ENCODE peak calls at places on chromosomes 5 and 9, in nine cellular contexts. I is Ammon's horn; Z is NCI-H82; U is stimulated activated CD4-positive, alpha-beta T cell treated with anti-CD3 and anti-CD28 coated beads, Interleukin-4, amount 100 ng/mL, for 48 hours; O is NCI-H460; J is HT-29; N is fibroblast of pulmonary artery; W is DMS153; A is left kidney. E is an unnamed sample.

GRCh38 chr5:1140188-1140817 is 28.4 kb upstream of the SLC12A7 start:
- DNase-seq in I (peak), Z (peak), U (peak), O (peak), J (peak), N (peak), W (peak), A (peak), E (peak)

GRCh38 chr9:80320916-80321315 is 749.2 kb downstream of the TLE4 start:
- DNase-seq in I (no peak), Z (no peak), U (no peak), O (no peak), J (no peak), N (peak), W (no peak), A (no peak), E (no peak)

GRCh38 chr9:87567566-87567965 is 69.9 kb downstream of the DAPK1 start:
- DNase-seq in I (no peak), Z (no peak), U (no peak), O (no peak), J (no peak), N (peak), W (no peak), A (no peak), E (no peak)

GRCh38 chr9:16335788-16336580 is 534.5 kb downstream of the BNC2 start:
- DNase-seq in I (no peak), Z (no peak), U (no peak), O (peak), J (no peak), N (peak), W (no peak), A (no peak), E (no peak)

GRCh38 chr5:74081126-74081525 is 455.1 kb downstream of the ARHGEF28 start:
- DNase-seq in I (no peak), Z (no peak), U (no peak), O (no peak), J (no peak), N (no peak), W (no peak), A (no peak), E (no peak)

GRCh38 chr5:84274585-84275468 is 109.9 kb downstream of the EDIL3 start:
- DNase-seq in I (peak), Z (peak), U (no peak), O (peak), J (peak), N (peak), W (no peak), A (peak), E (no peak)

GRCh38 chr9:90854637-90855036 is 53.0 kb downstream of the SYK start:
- DNase-seq in I (no peak), Z (no peak), U (no peak), O (no peak), J (no peak), N (no peak), W (no peak), A (no peak), E (no peak)

GRCh38 chr9:78213696-78214095 is 22.2 kb upstream of the CEP78 start:
- DNase-seq in I (peak), Z (no peak), U (no peak), O (no peak), J (peak), N (peak), W (peak), A (peak), E (peak)

GRCh38 chr9:112894699-112895098 is 4.0 kb upstream of the SLC46A2 start:
- DNase-seq in I (no peak), Z (no peak), U (no peak), O (no peak), J (no peak), N (no peak), W (no peak), A (no peak), E (no peak)

GRCh38 chr5:175590471-175590881 is 67.4 kb upstream of the HRH2 start:
- DNase-seq in I (no peak), Z (no peak), U (no peak), O (no peak), J (peak), N (peak), W (no peak), A (peak), E (no peak)

GRCh38 chr5:92801921-92802320 is 779.1 kb downstream of the NR2F1-AS1 start:
- DNase-seq in I (no peak), Z (no peak), U (no peak), O (no peak), J (no peak), N (peak), W (peak), A (peak), E (no peak)

GRCh38 chr5:16492398-16493175 is 27.0 kb upstream of the ZNF622 start:
- DNase-seq in I (no peak), Z (peak), U (no peak), O (no peak), J (peak), N (peak), W (peak), A (peak), E (peak)

GRCh38 chr5:103098993-103099392 is 20.9 kb downstream of the GIN1 start:
- DNase-seq in I (no peak), Z (no peak), U (no peak), O (no peak), J (peak), N (peak), W (no peak), A (no peak), E (no peak)

GRCh38 chr5:131375351-131375750 is 111.5 kb downstream of the CDC42SE2 start:
- DNase-seq in I (no peak), Z (no peak), U (no peak), O (no peak), J (no peak), N (no peak), W (no peak), A (no peak), E (no peak)

GRCh38 chr5:14286007-14286406 is 142.9 kb downstream of the TRIO start:
- DNase-seq in I (no peak), Z (peak), U (no peak), O (no peak), J (no peak), N (no peak), W (no peak), A (no peak), E (no peak)

GRCh38 chr9:137232510-137232909 is 1.8 kb downstream of the SLC34A3 start:
- DNase-seq in I (no peak), Z (no peak), U (no peak), O (no peak), J (no peak), N (no peak), W (no peak), A (no peak), E (no peak)

GRCh38 chr5:1808466-1808865 is 7.3 kb downstream of the NDUFS6 start:
- DNase-seq in I (no peak), Z (no peak), U (no peak), O (no peak), J (no peak), N (peak), W (no peak), A (no peak), E (no peak)

GRCh38 chr9:13873212-13873611 is 440.7 kb downstream of the NFIB start:
- DNase-seq in I (no peak), Z (no peak), U (no peak), O (no peak), J (no peak), N (no peak), W (no peak), A (no peak), E (no peak)

GRCh38 chr9:69898714-69899209 is 78.1 kb downstream of the CFAP95 start:
- DNase-seq in I (peak), Z (no peak), U (no peak), O (no peak), J (no peak), N (peak), W (peak), A (no peak), E (no peak)

GRCh38 chr9:128201441-128202369 is 1.5 kb upstream of the DNM1 start:
- DNase-seq in I (peak), Z (peak), U (no peak), O (no peak), J (no peak), N (no peak), W (no peak), A (no peak), E (no peak)

GRCh38 chr9:138050472-138051330 is 173.1 kb downstream of the CACNA1B start:
- DNase-seq in I (no peak), Z (no peak), U (no peak), O (no peak), J (no peak), N (no peak), W (no peak), A (no peak), E (no peak)

GRCh38 chr5:61450880-61451279 is 118.8 kb downstream of the ZSWIM6 start:
- DNase-seq in I (peak), Z (peak), U (no peak), O (no peak), J (no peak), N (peak), W (peak), A (peak), E (no peak)

GRCh38 chr5:129852747-129853352 is 51.4 kb upstream of the CHSY3 start:
- DNase-seq in I (peak), Z (peak), U (peak), O (peak), J (peak), N (peak), W (no peak), A (peak), E (peak)

GRCh38 chr5:757346-757930 is 27.1 kb downstream of the ZDHHC11B start:
- DNase-seq in I (peak), Z (no peak), U (no peak), O (no peak), J (no peak), N (no peak), W (no peak), A (peak), E (no peak)

GRCh38 chr9:123426406-123426805 is 70.4 kb downstream of the CRB2 start:
- DNase-seq in I (no peak), Z (no peak), U (no peak), O (no peak), J (peak), N (no peak), W (no peak), A (no peak), E (no peak)

GRCh38 chr9:124452326-124452725 is 2.1 kb downstream of the ADGRD2 start:
- DNase-seq in I (no peak), Z (no peak), U (no peak), O (no peak), J (no peak), N (no peak), W (no peak), A (no peak), E (no peak)

GRCh38 chr5:169567079-169567478 is 16.5 kb upstream of the SPDL1 start:
- DNase-seq in I (no peak), Z (no peak), U (no peak), O (no peak), J (peak), N (peak), W (no peak), A (peak), E (no peak)

GRCh38 chr5:1827410-1828397 is 26.5 kb downstream of the NDUFS6 start:
- DNase-seq in I (no peak), Z (no peak), U (no peak), O (no peak), J (peak), N (no peak), W (no peak), A (peak), E (peak)

GRCh38 chr9:78620764-78621163 is 323.8 kb downstream of the PSAT1 start:
- DNase-seq in I (no peak), Z (no peak), U (no peak), O (peak), J (no peak), N (peak), W (no peak), A (no peak), E (no peak)

GRCh38 chr9:37172511-37172910 is 52.1 kb downstream of the ZCCHC7 start:
- DNase-seq in I (no peak), Z (no peak), U (no peak), O (no peak), J (no peak), N (no peak), W (no peak), A (no peak), E (no peak)

GRCh38 chr9:99677281-99677680 is 144.4 kb upstream of the NR4A3 start:
- DNase-seq in I (no peak), Z (no peak), U (no peak), O (peak), J (no peak), N (no peak), W (no peak), A (no peak), E (no peak)

GRCh38 chr5:113246371-113246870 is 188.4 kb downstream of the TSSK1B start:
- DNase-seq in I (peak), Z (no peak), U (no peak), O (no peak), J (no peak), N (peak), W (no peak), A (no peak), E (no peak)

GRCh38 chr5:110663525-110663924 is 62.9 kb downstream of the TMEM232 start:
- DNase-seq in I (no peak), Z (no peak), U (no peak), O (no peak), J (no peak), N (no peak), W (no peak), A (no peak), E (no peak)

GRCh38 chr9:89863141-89863540 is 258.3 kb downstream of the GADD45G start:
- DNase-seq in I (no peak), Z (no peak), U (no peak), O (no peak), J (no peak), N (no peak), W (no peak), A (no peak), E (no peak)

GRCh38 chr9:93167838-93168237 is 16.1 kb upstream of the WNK2 start:
- DNase-seq in I (no peak), Z (no peak), U (no peak), O (no peak), J (no peak), N (no peak), W (no peak), A (no peak), E (no peak)

GRCh38 chr5:56908942-56909293 is 478 bp upstream of the SETD9 start:
- DNase-seq in I (no peak), Z (peak), U (peak), O (no peak), J (peak), N (no peak), W (no peak), A (no peak), E (no peak)